ENCODE peak calls at places on chromosomes 11 and 22, in eight cellular contexts. H, F, C, E, T, X, N and D are unnamed samples.
A peak's percentile ranks its signal among the peaks of the same experiment; 100 is the strongest.

GRCh38 chr11:35623708-35624168 is 5.5 kb downstream of the FJX1 start:
- DNase-seq in H (peak; percentile 94), F (peak; percentile 93), C (peak; percentile 91), E (no peak), T (no peak), X (peak; percentile 83), N (no peak), D (no peak)

GRCh38 chr11:19344661-19345518 is 104.1 kb upstream of the E2F8 start:
- DNase-seq in H (peak; percentile 24), F (peak; percentile 20), C (no peak), E (no peak), T (peak; percentile 82), X (peak; percentile 27), N (no peak), D (peak; percentile 90)

GRCh38 chr11:66958956-66959274 is 732 bp upstream of the PC start:
- DNase-seq in H (no peak), F (no peak), C (no peak), E (no peak), T (no peak), X (no peak), N (no peak), D (no peak)

GRCh38 chr11:62574363-62575057 is 819 bp upstream of the EEF1G start:
- DNase-seq in H (peak; percentile 29), F (peak; percentile 36), C (no peak), E (peak; percentile 36), T (no peak), X (no peak), N (peak; percentile 48), D (peak; percentile 50)

GRCh38 chr22:35376728-35377472 is 4.0 kb upstream of the HMOX1 start:
- DNase-seq in H (peak; percentile 99), F (peak; percentile 97), C (peak; percentile 96), E (peak; percentile 92), T (peak; percentile 98), X (peak; percentile 98), N (peak; percentile 95), D (peak; percentile 100)

GRCh38 chr22:37242395-37242918 is 1.6 kb downstream of the RAC2 start:
- DNase-seq in H (peak; percentile 38), F (peak; percentile 40), C (no peak), E (peak; percentile 89), T (no peak), X (peak; percentile 60), N (peak; percentile 96), D (no peak)

GRCh38 chr11:111454561-111455192 is 57.5 kb downstream of the BTG4 start:
- DNase-seq in H (peak; percentile 73), F (peak; percentile 50), C (peak; percentile 34), E (peak; percentile 60), T (peak; percentile 84), X (peak; percentile 65), N (peak; percentile 65), D (peak; percentile 88)

GRCh38 chr11:18721576-18722292 is 4.3 kb downstream of the IGSF22 start:
- DNase-seq in H (peak; percentile 34), F (peak; percentile 44), C (peak; percentile 25), E (peak; percentile 48), T (peak; percentile 80), X (peak; percentile 63), N (peak; percentile 61), D (peak; percentile 86)

GRCh38 chr22:40491990-40492631 is 121.7 kb downstream of the SGSM3 start:
- DNase-seq in H (peak; percentile 40), F (peak; percentile 45), C (peak; percentile 37), E (peak; percentile 91), T (no peak), X (peak; percentile 82), N (no peak), D (peak; percentile 30)

GRCh38 chr22:48858856-48859255 is 968.8 kb downstream of the BRD1 start:
- DNase-seq in H (no peak), F (no peak), C (no peak), E (no peak), T (no peak), X (no peak), N (no peak), D (no peak)

GRCh38 chr11:71940561-71941219 is 11.8 kb downstream of the RNF121 start:
- DNase-seq in H (no peak), F (peak; percentile 64), C (peak; percentile 55), E (no peak), T (no peak), X (peak; percentile 56), N (no peak), D (no peak)

GRCh38 chr11:114399903-114400221 is 449 bp downstream of the C11orf71 start:
- DNase-seq in H (no peak), F (no peak), C (no peak), E (peak; percentile 60), T (peak; percentile 77), X (no peak), N (peak; percentile 66), D (peak; percentile 92)

GRCh38 chr22:28229566-28230483 is 310.8 kb upstream of the PITPNB start:
- DNase-seq in H (peak; percentile 62), F (peak; percentile 88), C (peak; percentile 82), E (no peak), T (no peak), X (peak; percentile 38), N (no peak), D (no peak)

GRCh38 chr11:121583825-121584224 is 131.1 kb upstream of the SORL1-AS1 start:
- DNase-seq in H (no peak), F (no peak), C (no peak), E (no peak), T (no peak), X (no peak), N (no peak), D (no peak)

GRCh38 chr11:121587182-121587581 is 134.4 kb upstream of the SORL1-AS1 start:
- DNase-seq in H (no peak), F (no peak), C (no peak), E (no peak), T (no peak), X (no peak), N (no peak), D (no peak)

GRCh38 chr11:121588747-121589146 is 136.0 kb upstream of the SORL1-AS1 start:
- DNase-seq in H (no peak), F (no peak), C (no peak), E (peak; percentile 17), T (no peak), X (no peak), N (peak; percentile 8), D (no peak)

GRCh38 chr11:121589946-121590537 is 137.3 kb upstream of the SORL1-AS1 start:
- DNase-seq in H (no peak), F (no peak), C (no peak), E (peak; percentile 85), T (no peak), X (no peak), N (no peak), D (no peak)

DNA sequence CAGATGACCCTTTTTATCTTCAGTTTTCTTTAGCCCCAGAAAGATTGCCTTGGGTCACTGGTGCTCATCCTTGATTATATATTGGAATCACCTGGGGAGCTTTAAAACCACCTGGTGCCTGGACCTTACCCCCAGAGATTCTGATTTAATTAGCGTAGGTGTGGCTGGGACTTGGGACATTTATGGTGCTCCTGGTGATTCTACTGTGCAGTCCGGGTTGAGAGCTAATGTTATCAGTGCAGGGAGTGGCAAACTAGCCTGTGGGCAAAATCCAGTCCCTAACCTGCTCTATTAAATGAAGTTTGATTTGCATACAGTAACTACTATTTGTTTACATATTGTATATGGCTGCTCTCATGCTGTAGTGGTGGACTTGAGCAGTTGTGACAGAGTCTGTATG is 134.0 kb upstream of the SORL1-AS1 start:
- DNase-seq in H (no peak), F (no peak), C (no peak), E (no peak), T (no peak), X (no peak), N (no peak), D (no peak)
- H3K4me2 ChIP-seq in H (no peak overlapping the region), F (no peak overlapping the region), C (no peak overlapping the region), E (no peak overlapping the region), T (no peak overlapping the region), X (no peak overlapping the region), N (no peak overlapping the region), D (no peak overlapping the region)

GRCh38 chr11:13013054-13013488 is 4.0 kb downstream of the RASSF10 start:
- DNase-seq in H (no peak), F (no peak), C (no peak), E (no peak), T (no peak), X (no peak), N (no peak), D (no peak)

GRCh38 chr11:13010737-13011342 is 1.7 kb downstream of the RASSF10 start:
- DNase-seq in H (no peak), F (peak; percentile 14), C (no peak), E (no peak), T (peak; percentile 65), X (no peak), N (no peak), D (peak; percentile 51)

GRCh38 chr11:13009921-13010736 is 1.0 kb downstream of the RASSF10 start:
- DNase-seq in H (peak; percentile 7), F (peak; percentile 50), C (peak; percentile 39), E (no peak), T (peak; percentile 69), X (no peak), N (no peak), D (peak; percentile 68)

GRCh38 chr11:13012037-13012693 is 3.0 kb downstream of the RASSF10 start:
- DNase-seq in H (no peak), F (peak; percentile 13), C (no peak), E (no peak), T (no peak), X (no peak), N (no peak), D (peak; percentile 33)

GRCh38 chr11:13011366-13012036 is 2.4 kb downstream of the RASSF10 start:
- DNase-seq in H (no peak), F (no peak), C (no peak), E (no peak), T (no peak), X (no peak), N (no peak), D (no peak)
- H3K4me2 ChIP-seq in H (no peak overlapping the region), F (no peak overlapping the region), C (peak overlapping the region; percentile 62), E (no peak overlapping the region), T (peak overlapping the region; percentile 72), X (peak overlapping the region; percentile 69), N (no peak overlapping the region), D (peak overlapping the region; percentile 89)

GRCh38 chr11:91730071-91730470 is 494.5 kb upstream of the FAT3 start:
- DNase-seq in H (no peak), F (no peak), C (no peak), E (no peak), T (no peak), X (no peak), N (no peak), D (no peak)

GRCh38 chr11:91731051-91731450 is 493.6 kb upstream of the FAT3 start:
- DNase-seq in H (no peak), F (no peak), C (no peak), E (no peak), T (no peak), X (no peak), N (no peak), D (no peak)

GRCh38 chr11:91730620-91731019 is 494.0 kb upstream of the FAT3 start:
- DNase-seq in H (no peak), F (no peak), C (no peak), E (no peak), T (no peak), X (no peak), N (no peak), D (no peak)
- H3K4me2 ChIP-seq in H (no peak overlapping the region), F (no peak overlapping the region), C (no peak overlapping the region), E (no peak overlapping the region), T (no peak overlapping the region), X (no peak overlapping the region), N (no peak overlapping the region), D (no peak overlapping the region)

DNA sequence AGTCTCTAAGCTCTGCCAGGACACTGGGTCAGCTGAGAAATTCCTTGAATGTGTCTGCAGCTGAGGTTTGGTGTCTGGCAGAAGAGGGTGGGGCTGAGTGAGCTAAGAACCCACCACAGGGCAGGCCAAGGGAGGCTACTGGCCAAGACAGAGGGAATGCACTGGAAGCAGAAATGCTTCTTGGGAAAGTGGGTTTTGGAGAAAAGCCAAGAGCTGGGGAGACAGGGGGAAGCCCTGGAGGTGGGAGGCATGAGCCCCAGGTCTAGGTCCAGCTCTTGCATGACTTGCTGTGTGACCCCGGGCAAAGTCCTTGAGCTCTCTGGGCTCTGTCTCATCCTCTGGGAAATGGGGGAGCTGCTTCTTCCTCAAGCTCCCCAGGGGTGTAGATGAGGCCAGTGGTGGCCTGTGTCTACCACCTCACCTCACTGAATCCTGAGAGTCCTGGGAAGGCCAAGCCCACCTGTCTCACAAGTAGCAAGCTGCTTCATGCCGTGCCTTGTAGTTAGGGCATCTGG is 2.3 kb downstream of the MMP11 start:
- DNase-seq in H (peak; percentile 33), F (peak; percentile 76), C (peak; percentile 65), E (no peak), T (no peak), X (peak; percentile 73), N (no peak), D (no peak)
- H3K4me2 ChIP-seq in H (no peak overlapping the region), F (no peak overlapping the region), C (no peak overlapping the region), E (no peak overlapping the region), T (no peak overlapping the region), X (no peak overlapping the region), N (no peak overlapping the region), D (no peak overlapping the region)